ENCODE peak calls at places on chromosome 19, in ten cellular contexts. F is lower lobe of right lung, R is esophagus squamous epithelium, G is HCT116, B is AG04450, J is stomach, W is ovary, H is bronchial epithelial cell, P is thoracic aorta, Z is left ventricle myocardium inferior. L is an unnamed sample. For H3K27me3, the result is how much of the 10 kb centered on the place peaks cover.

GRCh38 chr19:33796164-33797100 is at the start of gene KCTD15:
- DNase-seq in F (peak), R (no peak), G (no peak), B (no peak), J (peak), W (peak), H (no peak), P (no peak), Z (peak), L (no peak)

GRCh38 chr19:41298327-41298964 is 11.5 kb upstream of the CCDC97 start:
- DNase-seq in F (peak), R (no peak), G (no peak), B (peak), J (peak), W (no peak), H (no peak), P (no peak), Z (peak), L (peak)

GRCh38 chr19:47490847-47491246 is 6.8 kb upstream of the KPTN start:
- DNase-seq in F (no peak), R (no peak), G (no peak), B (no peak), J (no peak), W (no peak), H (no peak), P (no peak), Z (no peak), L (no peak)

GRCh38 chr19:41554902-41555301 is 21.1 kb upstream of the CEACAM21 start:
- DNase-seq in F (no peak), R (no peak), G (no peak), B (no peak), J (no peak), W (no peak), H (no peak), P (no peak), Z (no peak), L (no peak)

GRCh38 chr19:8610041-8610927 is at the start of gene ADAMTS10:
- DNase-seq in F (no peak), R (no peak), G (no peak), B (no peak), J (no peak), W (peak), H (no peak), P (no peak), Z (peak), L (no peak)

GRCh38 chr19:44684892-44685847 is 13.8 kb upstream of the CEACAM16 start:
- DNase-seq in F (no peak), R (no peak), G (peak), B (peak), J (peak), W (no peak), H (peak), P (peak), Z (no peak), L (peak)

GRCh38 chr19:46426035-46426505 is 2.7 kb downstream of the PNMA8C start:
- DNase-seq in F (no peak), R (no peak), G (no peak), B (no peak), J (no peak), W (peak), H (no peak), P (no peak), Z (no peak), L (no peak)

GRCh38 chr19:46919324-46919723 is 58.5 kb downstream of the ARHGAP35 start:
- DNase-seq in F (no peak), R (no peak), G (no peak), B (no peak), J (no peak), W (no peak), H (peak), P (no peak), Z (no peak), L (no peak)

GRCh38 chr19:58577581-58578429 is 4.7 kb upstream of the MZF1 start:
- DNase-seq in F (no peak), R (no peak), G (no peak), B (no peak), J (no peak), W (peak), H (no peak), P (no peak), Z (peak), L (no peak)

GRCh38 chr19:33422369-33423180 is 49.1 kb downstream of the CEBPG start:
- DNase-seq in F (no peak), R (no peak), G (no peak), B (no peak), J (no peak), W (no peak), H (no peak), P (no peak), Z (no peak), L (no peak)

GRCh38 chr19:29129148-29129547 is 83.8 kb downstream of the UQCRFS1 start:
- DNase-seq in F (no peak), R (no peak), G (no peak), B (no peak), J (no peak), W (no peak), H (no peak), P (no peak), Z (no peak), L (no peak)

GRCh38 chr19:1826557-1827521 is 14.8 kb upstream of the ATP8B3 start:
- DNase-seq in F (no peak), R (no peak), G (no peak), B (no peak), J (no peak), W (peak), H (no peak), P (no peak), Z (no peak), L (no peak)

GRCh38 chr19:46892252-46893179 is 31.7 kb downstream of the ARHGAP35 start:
- DNase-seq in F (no peak), R (no peak), G (no peak), B (no peak), J (no peak), W (no peak), H (no peak), P (no peak), Z (no peak), L (no peak)

GRCh38 chr19:5585461-5586299 is 17.9 kb upstream of the TINCR start:
- DNase-seq in F (no peak), R (no peak), G (no peak), B (no peak), J (no peak), W (no peak), H (peak), P (no peak), Z (no peak), L (no peak)

GRCh38 chr19:45092747-45093678 is at the start of gene PPP1R37:
- DNase-seq in F (peak), R (peak), G (peak), B (peak), J (peak), W (peak), H (peak), P (peak), Z (peak), L (peak)

GRCh38 chr19:37954421-37954874 is 47.4 kb downstream of the SIPA1L3 start:
- DNase-seq in F (no peak), R (no peak), G (no peak), B (no peak), J (no peak), W (no peak), H (no peak), P (no peak), Z (no peak), L (no peak)

GRCh38 chr19:47021536-47022139 is 2.0 kb downstream of the NPAS1 start:
- DNase-seq in F (no peak), R (no peak), G (no peak), B (no peak), J (no peak), W (no peak), H (no peak), P (no peak), Z (no peak), L (no peak)

GRCh38 chr19:44587863-44588752 is 25.3 kb upstream of the IGSF23 start:
- DNase-seq in F (no peak), R (no peak), G (peak), B (peak), J (no peak), W (no peak), H (peak), P (no peak), Z (no peak), L (peak)

GRCh38 chr19:29741226-29741625 is 26.2 kb upstream of the C19orf12 start:
- DNase-seq in F (no peak), R (no peak), G (no peak), B (no peak), J (no peak), W (no peak), H (no peak), P (no peak), Z (no peak), L (no peak)

GRCh38 chr19:50511069-50511822 is at the start of gene JOSD2:
- DNase-seq in F (peak), R (peak), G (peak), B (peak), J (peak), W (peak), H (peak), P (peak), Z (peak), L (peak)

GRCh38 chr19:51457351-51458013 is 772 bp downstream of the SIGLEC8 start:
- DNase-seq in F (no peak), R (no peak), G (no peak), B (no peak), J (no peak), W (no peak), H (no peak), P (no peak), Z (no peak), L (no peak)

GRCh38 chr19:8638078-8638619 is 7.7 kb downstream of the NFILZ start:
- DNase-seq in F (peak), R (no peak), G (no peak), B (no peak), J (peak), W (no peak), H (peak), P (no peak), Z (peak), L (no peak)

GRCh38 chr19:6890938-6891337 is 3.6 kb downstream of the ADGRE1 start:
- DNase-seq in F (no peak), R (no peak), G (no peak), B (no peak), J (no peak), W (no peak), H (no peak), P (no peak), Z (no peak), L (no peak)

GRCh38 chr19:7872306-7873204 is 1.6 kb downstream of the PRR36 start:
- DNase-seq in F (no peak), R (no peak), G (no peak), B (no peak), J (no peak), W (peak), H (no peak), P (no peak), Z (no peak), L (no peak)

GRCh38 chr19:17579523-17580244 is 24.2 kb downstream of the COLGALT1 start:
- DNase-seq in F (peak), R (no peak), G (peak), B (no peak), J (no peak), W (peak), H (peak), P (no peak), Z (peak), L (no peak)

GRCh38 chr19:46571495-46571894 is 29.6 kb upstream of the CALM3 start:
- DNase-seq in F (no peak), R (no peak), G (peak), B (no peak), J (no peak), W (no peak), H (peak), P (no peak), Z (no peak), L (no peak)

GRCh38 chr19:18660939-18661338 is 22.5 kb upstream of the CRTC1 start:
- DNase-seq in F (no peak), R (no peak), G (no peak), B (no peak), J (no peak), W (no peak), H (no peak), P (no peak), Z (no peak), L (no peak)

GRCh38 chr19:10655457-10656312 is 1.5 kb downstream of the ILF3 start:
- DNase-seq in F (no peak), R (no peak), G (no peak), B (no peak), J (no peak), W (no peak), H (peak), P (no peak), Z (no peak), L (no peak)

GRCh38 chr19:16829822-16830289 is 658 bp downstream of the SIN3B start:
- DNase-seq in F (no peak), R (no peak), G (no peak), B (no peak), J (no peak), W (no peak), H (no peak), P (no peak), Z (no peak), L (no peak)

GRCh38 chr19:48319647-48320537 is 5.5 kb upstream of the EMP3 start:
- DNase-seq in F (peak), R (no peak), G (peak), B (no peak), J (peak), W (peak), H (peak), P (peak), Z (peak), L (no peak)

GRCh38 chr19:8489591-8490394 is 12.6 kb downstream of the PRAM1 start:
- DNase-seq in F (no peak), R (no peak), G (no peak), B (no peak), J (no peak), W (no peak), H (peak), P (no peak), Z (no peak), L (no peak)

GRCh38 chr19:38649305-38650179 is 2.1 kb downstream of the ACTN4 start:
- DNase-seq in F (peak), R (no peak), G (no peak), B (no peak), J (peak), W (no peak), H (peak), P (no peak), Z (no peak), L (no peak)

GRCh38 chr19:55258476-55258827 is 365 bp downstream of the PPP6R1 start:
- DNase-seq in F (peak), R (no peak), G (no peak), B (no peak), J (no peak), W (no peak), H (no peak), P (no peak), Z (peak), L (no peak)

GRCh38 chr19:46782355-46783019 is 5.9 kb downstream of the SLC1A5 start:
- DNase-seq in F (no peak), R (no peak), G (no peak), B (no peak), J (no peak), W (no peak), H (no peak), P (no peak), Z (no peak), L (no peak)

GRCh38 chr19:15922021-15922420 is 12.3 kb downstream of the CYP4F11 start:
- DNase-seq in F (no peak), R (no peak), G (no peak), B (no peak), J (no peak), W (no peak), H (no peak), P (no peak), Z (no peak), L (no peak)

GRCh38 chr19:45973564-45974338 is at the start of gene NOVA2:
- DNase-seq in F (peak), R (no peak), G (peak), B (no peak), J (peak), W (peak), H (no peak), P (no peak), Z (peak), L (no peak)

GRCh38 chr19:21856751-21857150 is 20.8 kb upstream of the ZNF43 start:
- DNase-seq in F (no peak), R (no peak), G (no peak), B (no peak), J (no peak), W (no peak), H (no peak), P (no peak), Z (no peak), L (no peak)

GRCh38 chr19:55117063-55117635 is 288 bp downstream of the PPP1R12C start:
- DNase-seq in F (no peak), R (no peak), G (no peak), B (no peak), J (no peak), W (no peak), H (no peak), P (no peak), Z (no peak), L (no peak)

GRCh38 chr19:1206063-1206732 is 620 bp downstream of the STK11 start:
- DNase-seq in F (no peak), R (no peak), G (no peak), B (no peak), J (no peak), W (peak), H (no peak), P (no peak), Z (no peak), L (no peak)

DNA sequence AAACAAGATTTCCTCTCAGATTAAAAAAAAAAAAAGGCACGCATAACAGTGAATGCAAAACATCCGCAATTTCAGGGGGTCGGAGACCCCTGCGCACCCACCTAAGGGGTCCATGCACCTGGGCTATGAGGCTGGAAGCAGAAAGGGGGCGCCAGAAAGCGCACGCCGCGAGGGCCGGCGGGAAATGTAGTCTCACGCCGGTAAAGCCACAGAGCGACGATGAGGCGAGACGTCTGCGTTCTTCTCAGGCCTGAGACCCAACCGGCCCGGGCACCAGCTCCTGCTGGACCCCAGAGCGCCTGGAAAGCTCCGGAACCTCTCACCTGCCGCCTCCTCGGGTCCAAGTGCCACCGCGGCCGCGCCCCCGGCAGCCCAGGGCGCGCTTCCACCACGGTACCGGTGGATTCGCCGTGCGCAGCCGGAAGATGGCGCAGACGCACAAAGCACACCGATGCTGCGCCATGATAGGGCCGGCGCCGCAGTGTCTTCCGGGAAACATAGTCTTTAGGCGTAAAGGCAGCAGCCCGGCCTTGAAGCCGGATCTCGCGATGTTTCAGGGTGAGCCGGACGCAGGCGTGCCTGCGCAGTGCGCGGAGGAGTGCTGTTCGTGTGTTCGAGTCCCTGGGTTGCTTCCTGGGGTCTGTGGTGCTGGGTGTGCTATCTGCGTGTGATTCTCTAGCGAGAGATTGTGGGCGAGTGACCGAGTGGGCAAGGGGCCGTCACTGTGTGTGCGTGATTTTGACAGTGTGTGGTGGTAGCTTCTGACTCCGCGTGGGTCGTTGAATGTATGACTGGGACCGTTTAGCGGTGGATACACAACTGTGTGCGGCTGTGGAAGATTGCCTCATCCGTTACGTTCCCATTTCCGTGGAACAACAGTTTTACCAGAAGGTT is at the start of gene ZNF582:
- DNase-seq in F (peak), R (peak), G (no peak), B (peak), J (peak), W (peak), H (peak), P (peak), Z (peak), L (peak)
- TF ChIP-seq CTCF in F (peak), R (peak), G (no peak), B (peak), J (no peak), W (peak), H (peak), P (peak), Z (peak), L (peak)

GRCh38 chr19:49441210-49441959 is at the start of gene SLC17A7:
- DNase-seq in F (no peak), R (no peak), G (no peak), B (no peak), J (no peak), W (no peak), H (no peak), P (no peak), Z (peak), L (no peak)
- H3K27me3 ChIP-seq in F (half or more), R (under half), G (under half), B (half or more), J (half or more), W (under half), H (under half), P (under half), Z (half or more), L (under half)

GRCh38 chr19:35142531-35143230 is 374 bp upstream of the FXYD7 start:
- DNase-seq in F (no peak), R (no peak), G (no peak), B (no peak), J (peak), W (peak), H (no peak), P (no peak), Z (peak), L (no peak)
- H3K4me3 ChIP-seq in F (peak), R (no peak), G (peak), B (no peak), J (peak), W (no peak), H (no peak), P (peak), Z (peak), L (peak)

DNA sequence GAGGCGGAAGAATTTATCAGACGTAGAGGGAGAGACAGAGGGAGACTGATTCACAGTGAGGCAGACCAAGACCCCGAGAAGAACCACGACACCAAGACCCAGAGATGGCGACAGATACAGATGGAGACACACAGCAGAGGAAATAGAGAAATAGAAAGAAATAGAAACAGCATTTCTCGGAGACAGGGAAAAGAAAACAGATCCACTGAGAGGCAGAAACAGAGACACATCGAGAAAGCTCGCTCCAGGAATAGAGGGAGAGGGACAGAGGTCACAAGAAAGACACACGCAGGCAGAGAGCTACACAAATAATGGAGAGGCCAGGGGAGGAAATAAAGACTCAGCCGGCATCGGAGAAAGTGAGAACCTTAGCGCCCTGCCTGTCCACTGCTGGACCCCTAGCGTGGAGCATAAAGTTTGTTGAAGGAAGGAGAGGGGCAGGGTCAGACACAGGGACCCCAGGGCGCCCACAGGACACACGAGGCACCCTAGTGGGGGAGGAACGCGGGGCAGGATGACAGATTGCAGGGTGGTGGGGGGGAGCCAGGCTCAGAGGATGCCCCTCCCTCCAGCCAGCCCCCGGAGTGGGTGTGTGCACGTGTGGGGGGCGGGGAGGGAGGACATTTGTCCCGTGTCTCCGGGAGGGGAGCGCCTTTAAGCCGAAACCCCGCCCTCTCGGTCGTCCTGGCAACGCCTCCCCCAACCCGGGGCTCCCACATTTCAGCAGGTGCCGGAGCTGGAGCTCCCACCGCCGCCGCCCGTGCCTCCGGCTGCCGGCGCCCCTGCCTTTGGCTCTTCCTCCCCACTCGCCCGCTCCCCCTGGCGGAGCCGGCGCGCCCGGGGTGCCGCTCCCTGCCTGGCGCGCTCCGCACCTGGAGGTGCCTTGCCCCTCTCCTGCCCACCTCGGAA is at the start of gene PRKCG:
- DNase-seq in F (peak), R (no peak), G (no peak), B (no peak), J (peak), W (peak), H (no peak), P (no peak), Z (peak), L (no peak)
- TF ChIP-seq CTCF in F (peak), R (peak), G (no peak), B (peak), J (no peak), W (no peak), H (peak), P (peak), Z (peak), L (peak)

DNA sequence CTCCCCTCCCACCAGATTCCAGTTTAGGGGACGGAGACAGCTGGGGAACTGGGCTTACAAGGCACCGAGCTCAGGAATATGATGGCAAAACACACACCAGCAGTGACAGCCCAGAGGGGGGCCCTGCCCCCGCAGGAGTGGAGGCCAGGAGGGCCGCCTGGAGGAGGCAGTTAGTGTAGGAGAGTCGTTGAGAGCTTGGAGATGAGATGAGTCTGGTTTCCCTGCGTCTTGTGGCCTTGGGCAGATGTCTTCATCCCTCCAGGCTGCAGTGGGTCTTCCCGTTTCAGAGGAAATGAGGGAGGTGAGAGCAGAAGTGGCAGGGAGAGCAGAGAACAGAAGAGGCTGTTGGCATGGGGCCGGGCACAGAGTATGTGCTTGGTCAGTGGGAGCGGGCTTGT is 4.9 kb downstream of the CELF5 start:
- DNase-seq in F (no peak), R (no peak), G (no peak), B (no peak), J (no peak), W (no peak), H (no peak), P (no peak), Z (no peak), L (no peak)
- H3K27me3 ChIP-seq in F (under half), R (under half), G (under half), B (under half), J (half or more), W (under half), H (under half), P (under half), Z (half or more), L (under half)

L was measured in BJ.